ENCODE peak calls at places on chromosomes 6 and 20, in seven cellular contexts. T, L, F, V, Q, N and I are unnamed samples.
A peak's percentile ranks its signal among the peaks of the same experiment; 100 is the strongest.

GRCh38 chr6:167122827-167123657 is at the start of gene CCR6:
- DNase-seq in F (no peak), L (no peak), T (no peak), Q (no peak), V (no peak), N (no peak), I (no peak)

GRCh38 chr6:38509713-38510112 is 130.0 kb downstream of the BTBD9 start:
- DNase-seq in Q (no peak), N (peak; percentile 79), F (peak; percentile 97), T (no peak), V (no peak), L (no peak), I (no peak)

GRCh38 chr6:44126320-44127149 is 717 bp downstream of the MRPL14 start:
- DNase-seq in Q (peak; percentile 85), F (peak; percentile 79), T (peak; percentile 43), L (peak; percentile 16), N (peak; percentile 75), V (peak; percentile 80), I (peak; percentile 64)

GRCh38 chr6:46113370-46113769 is 16.4 kb upstream of the ENPP4 start:
- DNase-seq in V (no peak), T (no peak), Q (no peak), L (peak; percentile 47), N (no peak), F (no peak), I (no peak)

GRCh38 chr20:62876826-62877728 is 15.5 kb upstream of the TCFL5 start:
- DNase-seq in Q (no peak), N (no peak), L (no peak), V (no peak), F (no peak), T (no peak), I (no peak)

GRCh38 chr6:4487538-4487937 is 288.7 kb upstream of the CDYL start:
- DNase-seq in V (no peak), Q (no peak), N (no peak), L (peak; percentile 63), F (no peak), T (no peak), I (no peak)

GRCh38 chr20:50467618-50468373 is 42.4 kb upstream of the PTPN1 start:
- DNase-seq in L (no peak), V (no peak), T (no peak), N (peak; percentile 50), Q (peak; percentile 34), F (peak; percentile 55), I (peak; percentile 24)

GRCh38 chr6:24753545-24753944 is 21.2 kb upstream of the GMNN start:
- DNase-seq in F (no peak), T (no peak), Q (no peak), V (no peak), N (no peak), L (no peak), I (no peak)

GRCh38 chr20:21352703-21353102 is 44.6 kb downstream of the NKX2-4 start:
- DNase-seq in Q (no peak), L (no peak), F (peak; percentile 78), N (peak; percentile 53), V (no peak), T (no peak), I (no peak)

GRCh38 chr6:15086273-15087158 is 159.4 kb upstream of the JARID2 start:
- DNase-seq in T (no peak), Q (no peak), F (no peak), L (no peak), N (no peak), V (no peak), I (peak; percentile 33)

GRCh38 chr20:41664584-41664983 is 46.4 kb upstream of the CHD6 start:
- DNase-seq in V (peak; percentile 27), T (no peak), N (no peak), F (no peak), L (no peak), Q (no peak), I (peak; percentile 45)

GRCh38 chr20:61905781-61906523 is 159.7 kb downstream of the TAF4 start:
- DNase-seq in N (no peak), T (no peak), V (no peak), Q (no peak), L (no peak), F (no peak), I (no peak)

GRCh38 chr6:144561455-144562043 is 276.4 kb downstream of the UTRN start:
- DNase-seq in L (no peak), N (no peak), F (no peak), V (no peak), T (no peak), Q (no peak), I (no peak)

GRCh38 chr20:60331688-60332300 is 373.6 kb downstream of the CDH26 start:
- DNase-seq in L (no peak), N (no peak), T (no peak), Q (no peak), V (no peak), F (no peak), I (no peak)

GRCh38 chr6:19837511-19838441 is 606 bp downstream of the ID4 start:
- DNase-seq in Q (peak; percentile 41), N (peak; percentile 34), F (peak; percentile 64), L (peak; percentile 6), T (no peak), V (peak; percentile 36), I (no peak)

GRCh38 chr6:19410477-19410876 is 426.7 kb upstream of the ID4 start:
- DNase-seq in V (no peak), T (no peak), F (peak; percentile 92), L (no peak), Q (no peak), N (peak; percentile 65), I (no peak)

GRCh38 chr20:23268792-23269354 is 81.7 kb upstream of the NXT1 start:
- DNase-seq in T (no peak), L (no peak), N (no peak), V (no peak), F (no peak), Q (no peak), I (no peak)

GRCh38 chr20:5092765-5093339 is 26.9 kb downstream of the PCNA start:
- DNase-seq in L (no peak), F (no peak), V (no peak), T (no peak), Q (no peak), N (no peak), I (no peak)